ENCODE peak calls at places on chromosomes 4 and X, in ten cellular contexts. Y, O, V, J, N, W, I, K, E and F are unnamed samples.
A peak's percentile ranks its signal among the peaks of the same experiment; 100 is the strongest.

GRCh38 chr4:152513078-152513477 is 22.8 kb downstream of the FBXW7 start:
- DNase-seq in Y (no peak), O (no peak), V (no peak), J (no peak), N (no peak), W (no peak), I (no peak), K (no peak), E (no peak), F (no peak)

GRCh38 chr4:74297556-74297955 is 10.7 kb upstream of the EPGN start:
- DNase-seq in Y (no peak), O (no peak), V (no peak), J (no peak), N (no peak), W (no peak), I (no peak), K (no peak), E (no peak), F (no peak)

GRCh38 chrX:110213183-110213582 is 104.7 kb downstream of the AMMECR1 start:
- DNase-seq in Y (no peak), O (no peak), V (no peak), J (no peak), N (no peak), W (no peak), I (no peak), K (no peak), E (no peak), F (no peak)

GRCh38 chr4:45638641-45639040 is 485.2 kb downstream of the GABRG1 start:
- DNase-seq in Y (no peak), O (no peak), V (no peak), J (no peak), N (no peak), W (no peak), I (no peak), K (no peak), E (no peak), F (no peak)

GRCh38 chrX:63275127-63275526 is 76.0 kb downstream of the SPIN4 start:
- DNase-seq in Y (peak; percentile 18), O (peak; percentile 14), V (peak; percentile 43), J (no peak), N (peak; percentile 19), W (peak; percentile 12), I (no peak), K (no peak), E (no peak), F (peak; percentile 32)

GRCh38 chr4:165873298-165874071 is 448 bp downstream of the TLL1 start:
- DNase-seq in Y (no peak), O (no peak), V (peak; percentile 51), J (peak; percentile 66), N (peak; percentile 7), W (peak; percentile 31), I (no peak), K (peak; percentile 31), E (no peak), F (peak; percentile 37)

GRCh38 chrX:25005382-25006185 is 10.2 kb downstream of the ARX start:
- DNase-seq in Y (no peak), O (no peak), V (no peak), J (no peak), N (no peak), W (no peak), I (no peak), K (no peak), E (peak; percentile 26), F (no peak)

GRCh38 chr4:151807220-151807619 is 46.4 kb upstream of the GATB start:
- DNase-seq in Y (no peak), O (peak; percentile 37), V (no peak), J (peak; percentile 64), N (no peak), W (no peak), I (no peak), K (no peak), E (no peak), F (no peak)

GRCh38 chr4:118676128-118676527 is 9.1 kb upstream of the METTL14 start:
- DNase-seq in Y (no peak), O (no peak), V (no peak), J (no peak), N (no peak), W (no peak), I (no peak), K (no peak), E (no peak), F (no peak)

GRCh38 chr4:185831125-185831815 is 19.3 kb upstream of the SORBS2 start:
- DNase-seq in Y (no peak), O (no peak), V (no peak), J (no peak), N (no peak), W (no peak), I (no peak), K (no peak), E (no peak), F (no peak)

GRCh38 chr4:39042365-39042764 is 10.2 kb upstream of the TMEM156 start:
- DNase-seq in Y (no peak), O (no peak), V (no peak), J (no peak), N (peak; percentile 10), W (no peak), I (no peak), K (no peak), E (no peak), F (peak; percentile 16)
- H3K27ac ChIP-seq in Y (no peak overlapping the region), O (no peak overlapping the region), V (peak overlapping the region; percentile 85), J (peak overlapping the region; percentile 40), N (peak overlapping the region; percentile 93), W (no peak overlapping the region), I (no peak overlapping the region), K (peak overlapping the region; percentile 90), E (no peak overlapping the region), F (peak overlapping the region; percentile 93)

GRCh38 chr4:6272863-6273660 is 3.4 kb downstream of the WFS1 start:
- DNase-seq in Y (no peak), O (no peak), V (no peak), J (no peak), N (peak; percentile 32), W (peak; percentile 88), I (no peak), K (no peak), E (peak; percentile 45), F (peak; percentile 41)
- H3K4me1 ChIP-seq in Y (no peaks in the 10 kb centered on the region), O (peaks cover 53% of the 10 kb centered on the region), V (peaks cover 15% of the 10 kb centered on the region), J (peaks cover 55% of the 10 kb centered on the region), N (peaks cover 28% of the 10 kb centered on the region), W (peaks cover 78% of the 10 kb centered on the region), I (peaks cover 25% of the 10 kb centered on the region), K (peaks cover 85% of the 10 kb centered on the region), E (peaks cover 62% of the 10 kb centered on the region), F (peaks cover 54% of the 10 kb centered on the region)

DNA sequence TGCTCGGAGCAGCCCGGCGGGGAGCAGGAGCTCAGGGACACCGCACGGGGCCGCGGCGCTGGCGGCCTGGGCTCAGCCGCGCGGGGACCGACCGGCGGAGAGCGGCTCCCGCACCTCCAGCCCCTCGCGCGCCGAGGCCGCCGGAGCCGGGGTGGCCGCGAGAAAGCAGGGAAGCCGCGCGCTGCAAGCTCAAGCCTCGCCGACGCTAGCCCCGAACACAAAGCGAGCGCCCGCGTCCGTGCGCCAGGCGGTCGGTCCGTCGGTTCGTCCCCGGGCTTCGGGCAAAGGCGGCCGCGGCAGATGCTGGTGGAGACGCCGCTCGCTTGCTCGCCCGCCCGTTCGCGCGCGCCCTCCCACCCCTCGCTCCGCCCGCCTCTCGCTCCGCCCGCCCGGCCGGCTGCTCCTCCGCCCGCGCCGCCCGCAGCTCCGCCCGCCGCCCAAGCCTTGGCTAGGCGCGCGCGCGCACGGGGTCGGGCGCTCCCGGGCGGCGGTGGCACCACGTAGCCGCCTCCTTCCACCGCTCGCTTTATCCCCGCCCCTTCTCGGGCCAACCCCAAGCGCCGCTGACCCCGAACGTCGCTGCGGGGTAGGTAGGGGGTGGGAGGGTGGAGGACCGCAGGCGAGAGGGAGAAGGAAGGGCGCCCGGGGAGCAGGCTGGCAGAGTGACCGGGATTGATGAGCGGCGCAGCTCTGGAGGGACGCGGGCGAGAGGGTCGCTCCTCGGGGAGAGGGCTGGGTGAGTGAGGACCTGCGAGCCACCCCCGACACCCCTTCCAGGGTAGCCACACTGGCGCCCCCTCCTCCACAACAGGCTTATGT is at the start of gene TSPAN5:
- DNase-seq in Y (peak; percentile 77), O (peak; percentile 82), V (peak; percentile 80), J (peak; percentile 75), N (peak; percentile 73), W (peak; percentile 88), I (peak; percentile 75), K (peak; percentile 81), E (peak; percentile 76), F (peak; percentile 75)
- TF ChIP-seq POLR2A in Y (no peak), O (no peak), V (no peak), J (no peak), N (peak; percentile 18), W (no peak), I (no peak), K (no peak), E (no peak), F (peak; percentile 34)

DNA sequence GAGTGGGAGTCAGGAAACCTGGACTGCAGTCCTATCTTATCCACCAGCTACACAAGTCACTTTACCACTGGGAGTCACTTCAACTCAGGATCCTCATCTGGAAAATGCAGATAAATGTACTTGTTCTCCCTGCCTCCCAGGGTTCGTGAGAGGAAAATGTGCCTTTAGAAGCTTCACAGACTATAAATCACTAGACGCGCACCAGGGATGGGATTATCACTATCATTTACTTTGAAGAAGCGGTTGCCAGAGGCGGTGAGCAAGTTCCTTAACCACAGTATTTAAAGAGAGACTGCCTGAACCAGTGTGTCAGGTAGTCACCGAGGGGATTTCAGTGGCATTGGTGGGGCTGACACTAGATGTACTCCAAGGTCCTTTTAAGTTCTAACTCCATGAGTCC is 219.5 kb downstream of the HS6ST2 start:
- DNase-seq in Y (no peak), O (no peak), V (no peak), J (no peak), N (no peak), W (no peak), I (no peak), K (no peak), E (no peak), F (no peak)
- H3K27ac ChIP-seq in Y (no peak overlapping the region), O (no peak overlapping the region), V (no peak overlapping the region), J (no peak overlapping the region), N (no peak overlapping the region), W (no peak overlapping the region), I (no peak overlapping the region), K (no peak overlapping the region), E (no peak overlapping the region), F (no peak overlapping the region)

DNA sequence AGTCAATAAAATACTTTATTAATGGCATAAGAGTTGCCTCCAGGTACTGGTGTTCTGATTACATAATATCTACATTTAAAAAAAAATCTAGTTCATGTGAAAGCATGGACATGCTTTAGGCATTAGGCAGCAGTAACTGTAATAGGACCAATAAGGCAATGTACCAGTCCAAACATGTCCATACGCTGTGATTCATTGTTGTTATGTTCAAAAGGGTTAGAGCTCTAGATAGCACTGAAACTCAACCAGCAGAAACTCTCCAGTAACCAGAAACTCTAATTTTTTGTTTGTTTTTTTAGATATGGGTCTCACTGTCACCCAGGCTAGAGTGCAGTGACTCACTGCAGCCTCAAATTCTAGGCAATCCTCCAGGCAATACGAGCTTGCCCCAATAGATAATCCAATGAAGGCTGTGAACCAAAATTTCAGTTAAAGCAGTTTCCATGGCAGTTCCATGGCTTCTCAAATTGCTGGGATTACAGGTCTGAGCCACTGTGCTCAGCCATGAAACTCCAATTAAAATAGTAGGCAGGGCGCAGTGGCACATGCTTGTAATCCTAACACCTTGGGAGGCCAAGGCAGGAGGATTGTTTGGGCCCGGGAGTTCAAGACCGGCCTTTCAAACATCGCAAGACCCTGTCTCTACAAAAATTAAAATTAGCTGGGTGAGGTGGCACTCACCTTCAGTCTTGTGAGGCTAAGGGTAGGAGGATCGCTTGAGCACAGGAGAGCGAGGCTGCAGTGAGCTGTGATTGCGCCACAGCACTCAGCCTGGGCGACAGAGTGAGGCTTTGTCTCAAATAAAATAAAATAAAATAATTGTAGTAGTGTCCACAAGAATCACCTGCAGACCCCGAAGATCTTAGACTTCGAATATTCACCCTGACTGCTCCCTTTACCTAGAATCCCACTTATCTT is 36.3 kb downstream of the MGARP start:
- DNase-seq in Y (no peak), O (no peak), V (no peak), J (no peak), N (peak; percentile 32), W (peak; percentile 5), I (no peak), K (no peak), E (peak; percentile 17), F (peak; percentile 51)
- H3K4me1 ChIP-seq in Y (no peaks in the 10 kb centered on the region), O (no peaks in the 10 kb centered on the region), V (no peaks in the 10 kb centered on the region), J (peaks cover 15% of the 10 kb centered on the region), N (peaks cover 41% of the 10 kb centered on the region), W (peaks cover 5% of the 10 kb centered on the region), I (no peaks in the 10 kb centered on the region), K (peaks cover 17% of the 10 kb centered on the region), E (peaks cover 2% of the 10 kb centered on the region), F (peaks cover 11% of the 10 kb centered on the region)